ENCODE peak calls at places on chromosomes 4 and X, in seven cellular contexts. G, Y, T, K, Q, D and A are unnamed samples.

GRCh38 chrX:129790146-129790545 is 10.4 kb downstream of the SASH3 start:
- DNase-seq in K (no peak), T (no peak), G (no peak), D (no peak), Q (no peak), Y (no peak), A (no peak)

GRCh38 chr4:47531241-47531953 is 46.3 kb downstream of the ATP10D start:
- DNase-seq in Q (no peak), G (no peak), Y (no peak), T (peak; percentile 56), K (peak; percentile 93), D (peak; percentile 94), A (peak; percentile 45)

GRCh38 chrX:150936556-150936955 is 38.1 kb upstream of the CD99L2 start:
- DNase-seq in T (no peak), K (no peak), Q (no peak), Y (no peak), D (no peak), G (no peak), A (no peak)

GRCh38 chr4:42953316-42953715 is 60.8 kb downstream of the GRXCR1 start:
- DNase-seq in K (no peak), Y (no peak), T (no peak), Q (no peak), G (no peak), D (no peak), A (no peak)

GRCh38 chrX:11664211-11664888 is 1.4 kb downstream of the ARHGAP6 start:
- DNase-seq in D (peak; percentile 20), Q (no peak), G (no peak), Y (no peak), K (no peak), T (no peak), A (no peak)

GRCh38 chr4:139175647-139176298 is 1.2 kb downstream of the ELF2 start:
- DNase-seq in Y (no peak), Q (no peak), K (peak; percentile 45), G (no peak), T (no peak), D (peak; percentile 6), A (no peak)

GRCh38 chr4:106775636-106776035 is 260.5 kb downstream of the DKK2 start:
- DNase-seq in G (no peak), Q (no peak), T (no peak), K (no peak), Y (no peak), D (no peak), A (no peak)

GRCh38 chrX:115428011-115428410 is 133.0 kb upstream of the PLS3 start:
- DNase-seq in Q (no peak), G (no peak), Y (no peak), K (no peak), T (no peak), D (no peak), A (no peak)

GRCh38 chr4:158936238-158936637 is 166.6 kb upstream of the RAPGEF2 start:
- DNase-seq in G (peak; percentile 43), D (no peak), K (no peak), Q (no peak), T (no peak), Y (no peak), A (no peak)

GRCh38 chrX:119410027-119410819 is 11.1 kb downstream of the SLC25A43 start:
- DNase-seq in D (peak; percentile 91), Y (no peak), K (peak; percentile 64), G (peak; percentile 23), Q (no peak), T (peak; percentile 92), A (no peak)

GRCh38 chr4:7782783-7783182 is 156.9 kb downstream of the AFAP1 start:
- DNase-seq in T (no peak), Y (no peak), K (no peak), Q (no peak), D (no peak), G (no peak), A (no peak)

GRCh38 chrX:150037041-150037440 is 98.8 kb upstream of the EOLA2 start:
- DNase-seq in K (no peak), G (no peak), Q (no peak), T (no peak), D (peak; percentile 27), Y (no peak), A (no peak)

GRCh38 chrX:67693928-67694327 is 150.1 kb downstream of the AR start:
- DNase-seq in K (peak; percentile 41), T (peak; percentile 3), G (no peak), D (no peak), Q (no peak), Y (no peak), A (no peak)